ENCODE peak calls at places on chromosomes 6 and 20, in eight cellular contexts. G, X, D, M, T, A, F and Y are unnamed samples.

GRCh38 chr20:44279228-44279627 is 31.8 kb downstream of the FITM2 start:
- DNase-seq in F (no peak), A (peak; percentile 93), D (no peak), G (no peak), X (no peak), T (no peak), M (no peak), Y (no peak)

GRCh38 chr6:101276066-101276465 is 117.4 kb upstream of the GRIK2 start:
- DNase-seq in X (no peak), M (no peak), A (peak; percentile 13), D (no peak), F (no peak), T (no peak), G (no peak), Y (no peak)

GRCh38 chr20:31569163-31570020 is 35.7 kb upstream of the ID1 start:
- DNase-seq in F (peak; percentile 32), X (peak; percentile 28), A (peak; percentile 55), M (peak; percentile 70), G (peak; percentile 68), D (peak; percentile 48), T (peak; percentile 15), Y (peak; percentile 38)

GRCh38 chr20:57440678-57441509 is 49.7 kb downstream of the RBM38 start:
- DNase-seq in F (no peak), M (peak; percentile 97), T (no peak), G (no peak), X (peak; percentile 90), D (no peak), A (peak; percentile 46), Y (no peak)

GRCh38 chr6:152635949-152636674 is 1.1 kb downstream of the SYNE1 start:
- DNase-seq in A (peak; percentile 40), F (no peak), T (no peak), G (no peak), M (no peak), X (peak; percentile 70), D (peak; percentile 20), Y (no peak)

GRCh38 chr6:154440422-154441043 is 70.0 kb downstream of the CNKSR3 start:
- DNase-seq in D (no peak), T (no peak), G (no peak), F (no peak), M (no peak), A (no peak), X (no peak), Y (no peak)

GRCh38 chr6:126376682-126377081 is 36.8 kb downstream of the CENPW start:
- DNase-seq in T (no peak), A (no peak), G (no peak), D (no peak), M (no peak), X (no peak), F (no peak), Y (no peak)

GRCh38 chr6:167719920-167720319 is 106.8 kb upstream of the AFDN start:
- DNase-seq in A (no peak), G (no peak), F (no peak), X (no peak), M (peak; percentile 21), D (no peak), T (no peak), Y (no peak)

GRCh38 chr20:33477386-33478234 is 12.3 kb upstream of the CBFA2T2 start:
- DNase-seq in M (no peak), A (no peak), G (no peak), T (no peak), F (no peak), X (no peak), D (no peak), Y (no peak)

GRCh38 chr6:166989427-166990034 is 9.7 kb upstream of the CEP43 start:
- DNase-seq in A (peak; percentile 18), M (no peak), D (no peak), F (peak; percentile 23), G (peak; percentile 54), X (no peak), T (no peak), Y (no peak)

GRCh38 chr6:31004285-31004684 is 6.0 kb upstream of the MUC22 start:
- DNase-seq in T (no peak), D (no peak), A (peak; percentile 17), M (no peak), X (no peak), G (no peak), F (no peak), Y (no peak)